ENCODE peak calls at places on chromosome 22, in six cellular contexts. B is SK-N-SH, I is transverse colon, M is esophagus squamous epithelium, C is IMR-90, G is HCT116. J is an unnamed sample.

GRCh38 chr22:24954114-24954463 is 1.6 kb downstream of the KIAA1671 start:
- DNase-seq in B (no peak), I (no peak), M (no peak), C (no peak), G (no peak), J (no peak)

GRCh38 chr22:24325105-24325757 is 54.6 kb downstream of the SPECC1L start:
- DNase-seq in B (peak; percentile 42), I (no peak), M (no peak), C (peak; percentile 92), G (no peak), J (peak; percentile 80)

GRCh38 chr22:46910624-46911023 is 148.2 kb downstream of the TBC1D22A start:
- DNase-seq in B (no peak), I (no peak), M (no peak), C (no peak), G (no peak), J (no peak)

GRCh38 chr22:35043932-35044319 is 22.0 kb upstream of the ISX start:
- DNase-seq in B (no peak), I (no peak), M (no peak), C (no peak), G (no peak), J (no peak)

GRCh38 chr22:22745225-22746060 is 101.0 kb downstream of the GGTLC2 start:
- DNase-seq in B (peak; percentile 28), I (peak; percentile 65), M (no peak), C (peak; percentile 19), G (no peak), J (no peak)

GRCh38 chr22:48826546-48826945 is 1001.1 kb downstream of the BRD1 start:
- DNase-seq in B (no peak), I (no peak), M (no peak), C (no peak), G (no peak), J (no peak)

GRCh38 chr22:35275580-35275979 is 18.3 kb downstream of the HMGXB4 start:
- DNase-seq in B (no peak), I (no peak), M (no peak), C (peak; percentile 66), G (no peak), J (no peak)

GRCh38 chr22:30279389-30279788 is 9.9 kb downstream of the CASTOR1 start:
- DNase-seq in B (no peak), I (no peak), M (no peak), C (no peak), G (no peak), J (no peak)

GRCh38 chr22:25111579-25112517 is 87.8 kb upstream of the CRYBB3 start:
- DNase-seq in B (peak; percentile 51), I (peak; percentile 71), M (no peak), C (no peak), G (no peak), J (no peak)

GRCh38 chr22:39973656-39974055 is 13.5 kb downstream of the TMA7B start:
- DNase-seq in B (no peak), I (no peak), M (no peak), C (no peak), G (no peak), J (no peak)

GRCh38 chr22:20591660-20592310 is 84.4 kb downstream of the MED15 start:
- DNase-seq in B (no peak), I (no peak), M (no peak), C (peak; percentile 13), G (peak; percentile 19), J (no peak)

GRCh38 chr22:36873614-36874308 is 13.0 kb downstream of the NCF4 start:
- DNase-seq in B (peak; percentile 62), I (peak; percentile 57), M (no peak), C (peak; percentile 45), G (peak; percentile 37), J (peak; percentile 22)
- TF ChIP-seq CTCF in B (peak; percentile 45), I (peak; percentile 56), M (peak; percentile 72), C (peak; percentile 47), G (peak; percentile 59), J (peak; percentile 52)

GRCh38 chr22:41050873-41051272 is 41.5 kb upstream of the EP300 start:
- DNase-seq in B (no peak), I (no peak), M (no peak), C (no peak), G (no peak), J (no peak)
- TF ChIP-seq CTCF in B (peak; percentile 18), I (no peak), M (no peak), C (peak; percentile 27), G (peak; percentile 25), J (peak; percentile 19)

DNA sequence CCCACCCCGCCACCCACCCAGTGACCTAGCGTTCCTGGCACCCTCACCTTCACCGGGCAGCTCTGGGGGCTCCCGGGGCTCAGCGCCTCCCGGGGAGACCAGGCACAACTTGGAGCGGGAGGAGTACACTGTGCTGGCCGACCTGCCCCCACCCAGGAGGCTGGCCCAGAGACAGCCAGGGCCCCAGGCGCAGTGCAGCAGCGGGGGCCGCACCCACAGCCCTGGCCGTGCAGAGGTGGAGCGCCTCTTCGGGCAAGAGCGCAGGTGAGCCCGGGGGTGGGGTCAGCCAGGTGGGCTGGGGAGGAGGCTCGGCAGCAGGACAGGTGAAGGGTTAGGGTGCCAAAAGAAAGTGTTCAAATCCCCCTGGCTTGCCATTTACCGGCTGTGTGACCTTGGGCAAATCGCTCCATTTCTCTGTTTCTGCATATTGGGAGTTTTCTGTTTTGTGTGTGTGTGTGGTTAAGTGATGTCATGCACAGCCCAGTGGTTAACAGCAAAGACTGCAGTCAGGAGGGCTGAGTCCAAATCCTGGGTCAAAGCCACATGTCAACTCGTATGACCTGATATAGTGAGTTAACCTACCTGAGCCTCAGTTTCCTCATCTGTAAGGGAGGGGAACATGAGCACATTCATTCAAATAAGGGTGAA is 29.5 kb downstream of the TRIOBP start:
- DNase-seq in B (no peak), I (no peak), M (no peak), C (peak; percentile 55), G (no peak), J (no peak)
- TF ChIP-seq CTCF in B (peak; percentile 27), I (peak; percentile 27), M (peak; percentile 40), C (peak; percentile 39), G (peak; percentile 14), J (peak; percentile 26)

DNA sequence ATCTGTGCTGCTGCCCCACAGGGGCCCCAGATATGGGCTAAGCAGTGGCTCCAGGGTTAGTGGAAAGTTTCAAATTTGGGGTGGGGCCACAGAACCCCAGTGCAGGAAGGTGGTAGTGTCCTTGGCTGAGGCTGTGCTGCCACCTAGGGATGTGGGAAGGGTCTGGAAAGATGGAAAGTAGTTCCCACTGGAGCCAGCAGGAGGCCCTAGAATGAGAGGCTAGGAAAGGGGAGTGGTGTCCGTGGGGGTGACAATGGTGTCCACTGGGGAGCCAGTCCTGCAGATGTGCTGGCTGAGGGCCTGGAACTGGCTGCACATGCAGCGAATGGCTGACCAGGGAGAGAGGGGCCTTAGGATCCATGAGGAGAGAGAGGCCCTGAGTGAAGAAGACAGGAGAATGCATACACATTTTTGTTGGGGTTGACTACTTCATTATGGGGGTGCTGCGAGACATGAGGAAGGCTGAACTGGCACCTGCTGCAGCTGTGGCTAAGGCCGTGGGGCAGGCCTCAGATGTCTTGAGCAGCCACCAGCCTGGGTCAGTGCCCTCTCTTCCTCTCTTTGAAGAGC is 21.1 kb downstream of the RFPL3 start:
- DNase-seq in B (peak; percentile 80), I (peak; percentile 22), M (no peak), C (peak; percentile 18), G (peak; percentile 54), J (no peak)
- TF ChIP-seq CTCF in B (peak; percentile 64), I (peak; percentile 55), M (peak; percentile 58), C (peak; percentile 57), G (peak; percentile 98), J (peak; percentile 41)

GRCh38 chr22:50581950-50582561 is 593 bp downstream of the CHKB start:
- DNase-seq in B (no peak), I (peak; percentile 41), M (no peak), C (no peak), G (no peak), J (no peak)
- TF ChIP-seq CTCF in B (no peak), I (no peak), M (no peak), C (no peak), G (no peak), J (no peak)

GRCh38 chr22:31945478-31945815 is 1.1 kb downstream of the YWHAH start:
- DNase-seq in B (no peak), I (peak; percentile 26), M (no peak), C (no peak), G (no peak), J (no peak)

GRCh38 chr22:31945971-31946680 is 1.8 kb downstream of the YWHAH start:
- DNase-seq in B (no peak), I (no peak), M (no peak), C (peak; percentile 31), G (no peak), J (no peak)

GRCh38 chr22:31944700-31945477 is 554 bp downstream of the YWHAH start:
- DNase-seq in B (peak; percentile 82), I (peak; percentile 60), M (no peak), C (no peak), G (no peak), J (no peak)

GRCh38 chr22:31948002-31948401 is 3.7 kb downstream of the YWHAH start:
- DNase-seq in B (no peak), I (no peak), M (no peak), C (no peak), G (no peak), J (no peak)

GRCh38 chr22:31947296-31947695 is 3.0 kb downstream of the YWHAH start:
- DNase-seq in B (no peak), I (peak; percentile 38), M (no peak), C (no peak), G (no peak), J (no peak)
- TF ChIP-seq CTCF in B (peak; percentile 51), I (peak; percentile 78), M (peak; percentile 65), C (peak; percentile 31), G (peak; percentile 65), J (peak; percentile 27)

GRCh38 chr22:18008136-18008535 is 16.2 kb downstream of the MICAL3 start:
- DNase-seq in B (no peak), I (no peak), M (no peak), C (no peak), G (no peak), J (no peak)
- TF ChIP-seq CTCF in B (no peak), I (no peak), M (no peak), C (no peak), G (no peak), J (no peak)

GRCh38 chr22:28279888-28280287 is 360.8 kb upstream of the PITPNB start:
- DNase-seq in B (no peak), I (no peak), M (no peak), C (peak; percentile 72), G (no peak), J (peak; percentile 23)
- TF ChIP-seq CTCF in B (no peak), I (no peak), M (no peak), C (no peak), G (no peak), J (no peak)

J was measured in AG09319.